ENCODE peak calls at places on chromosome 17, in seven cellular contexts. X is endothelial cell, N is HFF-Myc, M is ovary, T is right atrium auricular region, F is neural progenitor cell, D is activated B cell treated with CpG ODN at 0.5 μM for 24 hours. Z is an unnamed sample.

GRCh38 chr17:48951572-48951971 is 6.9 kb upstream of the SNF8 start:
- DNase-seq in X (no peak), N (no peak), M (no peak), T (no peak), F (no peak), D (no peak), Z (no peak)

GRCh38 chr17:15247891-15248529 is 17.1 kb downstream of the PMP22 start:
- DNase-seq in X (no peak), N (no peak), M (no peak), T (peak; percentile 42), F (peak; percentile 39), D (no peak), Z (no peak)

GRCh38 chr17:10875411-10875810 is 37.5 kb upstream of the PIRT start:
- DNase-seq in X (peak; percentile 7), N (no peak), M (peak; percentile 23), T (no peak), F (peak; percentile 73), D (no peak), Z (peak; percentile 55)

GRCh38 chr17:33389506-33390141 is 96.5 kb upstream of the ASIC2 start:
- DNase-seq in X (no peak), N (no peak), M (no peak), T (no peak), F (no peak), D (no peak), Z (no peak)

GRCh38 chr17:2899911-2900310 is 103.7 kb downstream of the RAP1GAP2 start:
- DNase-seq in X (no peak), N (no peak), M (no peak), T (no peak), F (no peak), D (no peak), Z (peak; percentile 23)

GRCh38 chr17:21113106-21113690 is 13.6 kb upstream of the DHRS7B start:
- DNase-seq in X (no peak), N (no peak), M (no peak), T (no peak), F (no peak), D (no peak), Z (no peak)

GRCh38 chr17:10297691-10298090 is 75.1 kb downstream of the MYH13 start:
- DNase-seq in X (no peak), N (no peak), M (no peak), T (no peak), F (no peak), D (no peak), Z (no peak)

GRCh38 chr17:9576521-9577401 is at the start of gene CFAP52:
- DNase-seq in X (peak; percentile 79), N (peak; percentile 48), M (peak; percentile 84), T (peak; percentile 77), F (peak; percentile 92), D (peak; percentile 66), Z (peak; percentile 60)

GRCh38 chr17:4006745-4007211 is 42.5 kb upstream of the ATP2A3 start:
- DNase-seq in X (no peak), N (no peak), M (no peak), T (no peak), F (no peak), D (no peak), Z (no peak)

GRCh38 chr17:75074532-75074931 is 13.2 kb upstream of the SLC16A5 start:
- DNase-seq in X (no peak), N (no peak), M (no peak), T (no peak), F (no peak), D (no peak), Z (no peak)

GRCh38 chr17:70073326-70073725 is 1.7 kb upstream of the KCNJ16 start:
- DNase-seq in X (no peak), N (no peak), M (no peak), T (no peak), F (no peak), D (no peak), Z (no peak)

GRCh38 chr17:50883850-50884291 is 17.7 kb upstream of the TOB1 start:
- DNase-seq in X (no peak), N (no peak), M (no peak), T (no peak), F (no peak), D (no peak), Z (no peak)

GRCh38 chr17:19670906-19671305 is 22.4 kb downstream of the ALDH3A2 start:
- DNase-seq in X (no peak), N (no peak), M (no peak), T (no peak), F (no peak), D (no peak), Z (no peak)

GRCh38 chr17:72116692-72117469 is 3.9 kb upstream of the SOX9 start:
- DNase-seq in X (peak; percentile 22), N (no peak), M (no peak), T (no peak), F (peak; percentile 48), D (no peak), Z (no peak)

GRCh38 chr17:10713336-10713735 is 15.9 kb downstream of the ADPRM start:
- DNase-seq in X (no peak), N (no peak), M (no peak), T (no peak), F (no peak), D (no peak), Z (no peak)

GRCh38 chr17:79657861-79658810 is 47.3 kb upstream of the RBFOX3 start:
- DNase-seq in X (no peak), N (no peak), M (no peak), T (peak; percentile 38), F (no peak), D (no peak), Z (peak; percentile 3)

GRCh38 chr17:21285164-21286065 is 904 bp downstream of the MAP2K3 start:
- DNase-seq in X (no peak), N (no peak), M (peak; percentile 61), T (no peak), F (peak; percentile 36), D (no peak), Z (no peak)

GRCh38 chr17:49381033-49381432 is 19.0 kb upstream of the ZNF652 start:
- DNase-seq in X (no peak), N (no peak), M (no peak), T (no peak), F (no peak), D (no peak), Z (no peak)

GRCh38 chr17:7589891-7590611 is at the start of gene SOX15:
- DNase-seq in X (no peak), N (no peak), M (no peak), T (no peak), F (peak; percentile 54), D (no peak), Z (no peak)

GRCh38 chr17:1360975-1361374 is 39.0 kb downstream of the YWHAE start:
- DNase-seq in X (no peak), N (no peak), M (no peak), T (no peak), F (no peak), D (no peak), Z (no peak)
- TF ChIP-seq CTCF in X (no peak), N (no peak), M (no peak), T (no peak), F (no peak), D (no peak), Z (no peak)

GRCh38 chr17:65553009-65553645 is 8.3 kb downstream of the AXIN2 start:
- DNase-seq in X (no peak), N (peak; percentile 47), M (no peak), T (no peak), F (no peak), D (no peak), Z (no peak)

GRCh38 chr17:65556910-65557348 is 4.5 kb downstream of the AXIN2 start:
- DNase-seq in X (no peak), N (no peak), M (no peak), T (no peak), F (no peak), D (no peak), Z (no peak)

GRCh38 chr17:65556014-65556909 is 5.2 kb downstream of the AXIN2 start:
- DNase-seq in X (peak; percentile 84), N (peak; percentile 63), M (peak; percentile 79), T (peak; percentile 80), F (peak; percentile 90), D (peak; percentile 57), Z (peak; percentile 71)

GRCh38 chr17:65553646-65554567 is 7.5 kb downstream of the AXIN2 start:
- DNase-seq in X (no peak), N (no peak), M (no peak), T (no peak), F (peak; percentile 27), D (no peak), Z (no peak)

DNA sequence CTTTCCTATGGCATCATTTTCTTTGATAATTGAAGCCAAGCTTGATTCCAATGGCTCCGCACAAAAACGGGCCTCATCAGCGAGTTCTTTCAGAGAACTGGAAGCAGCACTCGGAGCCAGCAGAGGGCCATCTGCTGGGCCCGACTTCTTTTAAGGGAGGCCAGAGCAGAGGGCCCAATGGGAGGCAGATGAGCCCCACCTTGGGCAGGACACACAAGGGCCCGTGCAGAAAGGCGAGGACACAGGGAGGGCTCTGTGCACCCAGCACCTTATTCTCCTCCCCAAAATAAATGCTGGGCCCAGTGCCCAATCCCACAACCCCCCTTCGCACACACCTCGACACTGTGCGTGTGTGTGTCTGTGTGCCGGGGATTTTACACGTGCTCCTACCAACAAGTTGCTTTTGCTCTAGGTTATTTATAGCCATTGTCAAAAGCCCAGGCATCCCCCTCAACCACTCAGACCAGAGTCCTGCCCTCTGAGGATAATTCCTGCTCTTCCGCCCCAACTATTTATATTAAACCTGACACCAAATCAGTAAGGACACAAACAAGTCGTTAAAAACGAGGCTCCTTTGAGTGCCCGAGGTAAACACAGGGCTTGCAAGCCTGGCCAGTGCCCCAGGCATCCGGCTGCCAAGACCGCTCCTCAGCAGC is 6.8 kb downstream of the AXIN2 start:
- DNase-seq in X (no peak), N (no peak), M (no peak), T (peak; percentile 68), F (peak; percentile 33), D (no peak), Z (no peak)
- TF ChIP-seq CTCF in X (no peak), N (peak; percentile 28), M (no peak), T (no peak), F (peak; percentile 23), D (no peak), Z (no peak)

DNA sequence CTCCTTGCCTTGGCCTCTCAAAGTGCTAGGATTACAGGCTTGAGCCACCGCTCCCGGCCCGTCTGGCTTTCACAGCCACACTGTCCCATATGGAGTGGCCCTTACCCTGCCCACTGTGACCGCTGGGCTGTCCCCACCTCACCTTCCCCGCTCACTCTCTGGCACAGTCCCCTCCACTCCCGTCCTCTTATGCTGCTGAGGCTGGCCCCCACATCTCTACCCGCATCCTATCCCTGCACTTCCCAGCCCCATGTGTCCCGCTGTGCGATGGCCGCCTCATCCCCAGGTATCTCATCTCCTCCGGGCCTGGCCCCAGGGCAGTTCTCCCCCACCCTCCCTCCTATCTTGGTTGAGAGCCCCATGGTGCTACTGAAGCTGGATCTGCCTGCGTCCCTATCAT is 93.2 kb downstream of the PGS1 start:
- DNase-seq in X (no peak), N (no peak), M (no peak), T (no peak), F (no peak), D (no peak), Z (no peak)
- TF ChIP-seq CTCF in X (no peak), N (no peak), M (no peak), T (no peak), F (no peak), D (no peak), Z (no peak)

DNA sequence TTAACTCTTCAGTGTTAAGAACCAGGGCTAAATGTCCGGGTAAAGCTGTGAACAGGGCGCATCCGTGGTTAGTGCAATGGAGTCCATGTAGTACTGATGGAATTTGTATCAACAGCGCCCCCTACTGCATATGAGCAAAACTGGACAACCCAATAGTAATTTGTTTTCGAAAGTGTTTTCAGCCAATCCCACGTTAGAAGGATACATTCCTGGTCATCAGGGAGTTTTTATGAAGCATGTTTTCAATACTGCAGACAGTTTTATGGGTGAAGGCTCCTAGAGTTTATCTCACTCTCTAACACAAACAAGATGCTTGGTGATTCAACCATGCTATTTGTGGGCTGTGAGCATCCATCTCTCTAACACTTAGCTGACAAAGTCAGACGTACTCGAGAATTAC is 46.6 kb upstream of the HNF1B start:
- DNase-seq in X (no peak), N (no peak), M (no peak), T (no peak), F (peak; percentile 37), D (no peak), Z (no peak)
- TF ChIP-seq CTCF in X (peak; percentile 78), N (peak; percentile 63), M (no peak), T (no peak), F (peak; percentile 62), D (no peak), Z (peak; percentile 48)

Z was measured in progenitor cell of endocrine pancreas.